ENCODE peak calls at places on chromosomes 11 and 22, in six cellular contexts. M, K, S, V, I and E are unnamed samples.

GRCh38 chr11:94511932-94512781 is at the start of gene C11orf97:
- DNase-seq in V (peak; percentile 82), M (peak; percentile 35), K (no peak), S (peak; percentile 44), I (no peak), E (peak; percentile 51)

GRCh38 chr11:114794048-114794684 is 115.8 kb downstream of the NXPE2 start:
- DNase-seq in I (no peak), K (no peak), V (no peak), M (no peak), S (no peak), E (no peak)

GRCh38 chr11:23406131-23406819 is 546.0 kb upstream of the CCDC179 start:
- DNase-seq in K (no peak), I (no peak), M (no peak), S (peak; percentile 1), V (no peak), E (peak; percentile 5)

GRCh38 chr11:115591380-115591779 is 87.2 kb upstream of the CADM1 start:
- DNase-seq in M (no peak), S (no peak), V (no peak), I (no peak), K (no peak), E (no peak)

GRCh38 chr11:46336781-46337180 is 10.5 kb upstream of the DGKZ start:
- DNase-seq in I (no peak), S (peak; percentile 80), K (no peak), M (no peak), V (no peak), E (no peak)

GRCh38 chr22:45225732-45226560 is 14.7 kb downstream of the KIAA0930 start:
- DNase-seq in I (no peak), M (peak; percentile 25), K (no peak), S (no peak), V (no peak), E (no peak)

GRCh38 chr11:70608568-70609314 is 210.4 kb downstream of the CTTN start:
- DNase-seq in M (no peak), S (no peak), K (no peak), I (no peak), V (no peak), E (no peak)

GRCh38 chr11:123582992-123583504 is 71.4 kb downstream of the SCN3B start:
- DNase-seq in K (no peak), M (no peak), V (no peak), I (no peak), S (no peak), E (no peak)

GRCh38 chr11:117597083-117597482 is 199.9 kb downstream of the DSCAML1 start:
- DNase-seq in I (peak; percentile 12), K (no peak), V (no peak), M (peak; percentile 21), S (peak; percentile 59), E (peak; percentile 85)

GRCh38 chr11:119888119-119888518 is 159.1 kb upstream of the NECTIN1 start:
- DNase-seq in M (no peak), K (no peak), V (no peak), S (no peak), I (no peak), E (no peak)

GRCh38 chr11:119889111-119889510 is 160.1 kb upstream of the NECTIN1 start:
- DNase-seq in I (no peak), V (no peak), S (no peak), K (no peak), M (no peak), E (no peak)

GRCh38 chr11:119886667-119887230 is 157.7 kb upstream of the NECTIN1 start:
- DNase-seq in I (no peak), V (no peak), M (no peak), S (no peak), K (no peak), E (no peak)

GRCh38 chr11:119885067-119885466 is 156.1 kb upstream of the NECTIN1 start:
- DNase-seq in K (no peak), S (no peak), M (no peak), V (no peak), I (no peak), E (no peak)

GRCh38 chr11:119885861-119886567 is 157.0 kb upstream of the NECTIN1 start:
- DNase-seq in M (no peak), S (no peak), I (no peak), K (no peak), V (no peak), E (no peak)
- TF ChIP-seq JUND in M (no peak), S (no peak), I (no peak), K (no peak), V (no peak), E (no peak)

GRCh38 chr11:18312663-18313420 is 9.1 kb downstream of the HPS5 start:
- DNase-seq in M (no peak), K (no peak), S (no peak), I (no peak), V (no peak), E (no peak)
- TF ChIP-seq JUND in M (no peak), K (no peak), S (no peak), I (no peak), V (no peak), E (no peak)

GRCh38 chr22:50676211-50676636 is 3.6 kb downstream of the SHANK3 start:
- DNase-seq in V (no peak), K (no peak), S (no peak), I (no peak), M (no peak), E (no peak)
- TF ChIP-seq JUND in V (no peak), K (no peak), S (no peak), I (no peak), M (no peak), E (no peak)

GRCh38 chr11:129191649-129192048 is 476 bp downstream of the ARHGAP32 start:
- DNase-seq in V (no peak), K (no peak), M (no peak), I (no peak), S (no peak), E (peak; percentile 41)
- TF ChIP-seq JUND in V (no peak), K (no peak), M (no peak), I (no peak), S (no peak), E (peak; percentile 87)

GRCh38 chr11:128204898-128205297 is 382.5 kb downstream of the ETS1 start:
- DNase-seq in I (no peak), S (no peak), V (no peak), K (no peak), M (no peak), E (no peak)

GRCh38 chr11:128198206-128198605 is 389.2 kb downstream of the ETS1 start:
- DNase-seq in S (no peak), K (no peak), V (no peak), M (no peak), I (no peak), E (no peak)

GRCh38 chr11:128200467-128200866 is 386.9 kb downstream of the ETS1 start:
- DNase-seq in V (no peak), M (no peak), S (no peak), K (no peak), I (no peak), E (no peak)

GRCh38 chr11:128201801-128202200 is 385.6 kb downstream of the ETS1 start:
- DNase-seq in V (no peak), K (no peak), I (no peak), M (no peak), S (no peak), E (no peak)

DNA sequence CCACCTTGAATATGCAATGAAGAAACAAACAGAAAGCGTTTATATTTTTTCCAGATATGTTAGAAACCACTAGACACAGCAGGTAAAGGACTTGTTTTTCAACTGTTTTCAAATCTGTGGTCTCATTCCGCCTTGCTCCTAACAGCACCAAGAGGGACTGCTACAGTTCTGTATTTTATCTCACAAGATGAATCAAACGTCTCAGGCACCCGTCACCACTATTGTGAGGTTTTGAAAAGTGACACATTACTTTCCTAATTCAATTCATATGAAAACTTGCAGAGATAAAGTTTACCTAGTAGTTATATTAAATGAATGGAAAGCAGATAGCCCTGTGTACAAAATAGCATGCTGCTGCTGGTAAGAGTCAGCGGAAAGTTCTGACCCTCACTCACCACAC is 386.4 kb downstream of the ETS1 start:
- DNase-seq in I (no peak), S (no peak), V (no peak), K (no peak), M (no peak), E (no peak)
- TF ChIP-seq JUND in I (no peak), S (no peak), V (no peak), K (no peak), M (no peak), E (no peak)